ENCODE peak calls at places on chromosome X, in seven cellular contexts. D is neural progenitor cell, E is HCT116, P is fibroblast of lung, Y is endothelial cell of umbilical vein, A is K562, F is MM.1S. K is an unnamed sample. For H3K4me1, the result is how much of the 10 kb centered on the place peaks cover.

GRCh38 chrX:1138476-1138875 is 74.0 kb downstream of the CRLF2 start:
- DNase-seq in D (no peak), A (no peak), F (no peak), E (no peak), P (no peak), Y (no peak), K (no peak)

GRCh38 chrX:28582494-28582893 is 4.8 kb upstream of the IL1RAPL1 start:
- DNase-seq in E (no peak), Y (no peak), A (no peak), D (no peak), P (peak), F (no peak), K (no peak)

GRCh38 chrX:39915081-39915480 is 182.7 kb downstream of the BCOR start:
- DNase-seq in E (no peak), P (no peak), Y (no peak), A (no peak), D (no peak), F (no peak), K (no peak)

GRCh38 chrX:28920141-28920540 is 332.9 kb downstream of the IL1RAPL1 start:
- DNase-seq in P (no peak), F (no peak), A (no peak), E (no peak), Y (no peak), D (no peak), K (no peak)

GRCh38 chrX:131588995-131589394 is 45.1 kb downstream of the OR13H1 start:
- DNase-seq in F (no peak), A (no peak), E (no peak), D (no peak), P (peak), Y (no peak), K (no peak)

GRCh38 chrX:74924449-74925209 is 623 bp downstream of the NEXMIF start:
- DNase-seq in F (peak), P (peak), D (peak), A (no peak), E (no peak), Y (peak), K (peak)

GRCh38 chrX:72713130-72713529 is 976 bp downstream of the PHKA1 start:
- DNase-seq in E (no peak), D (no peak), P (peak), Y (peak), F (no peak), A (no peak), K (no peak)

GRCh38 chrX:19334945-19335626 is 8.6 kb upstream of the PDHA1 start:
- DNase-seq in A (peak), D (peak), Y (peak), F (peak), E (peak), P (peak), K (peak)

GRCh38 chrX:27446423-27446822 is 16.7 kb downstream of the PPP4R3C start:
- DNase-seq in P (peak), F (no peak), A (no peak), D (no peak), Y (no peak), E (no peak), K (no peak)

GRCh38 chrX:920234-920799 is 289.7 kb downstream of the SHOX start:
- DNase-seq in E (no peak), D (no peak), A (no peak), Y (no peak), F (no peak), P (no peak), K (no peak)

GRCh38 chrX:132612990-132613564 is 124.2 kb upstream of the MBNL3 start:
- DNase-seq in F (peak), Y (peak), A (peak), P (peak), E (peak), D (peak), K (peak)

GRCh38 chrX:39613997-39614679 is 483.6 kb downstream of the BCOR start:
- DNase-seq in P (no peak), D (peak), Y (no peak), A (no peak), E (no peak), F (peak), K (no peak)

GRCh38 chrX:10579018-10579752 is 41.2 kb downstream of the MID1 start:
- DNase-seq in D (no peak), E (peak), A (no peak), F (no peak), P (peak), Y (peak), K (no peak)

GRCh38 chrX:23844502-23845138 is 61.6 kb downstream of the SAT1 start:
- DNase-seq in E (no peak), Y (peak), F (no peak), P (peak), A (peak), D (no peak), K (no peak)

GRCh38 chrX:68894513-68895338 is 65.9 kb downstream of the EFNB1 start:
- DNase-seq in F (no peak), A (no peak), E (no peak), D (peak), Y (peak), P (peak), K (peak)

GRCh38 chrX:133414399-133415275 is 652 bp downstream of the GPC4 start:
- DNase-seq in E (no peak), D (peak), F (peak), Y (no peak), A (no peak), P (peak), K (peak)

GRCh38 chrX:123648028-123648810 is 84.6 kb downstream of the THOC2 start:
- DNase-seq in D (peak), Y (peak), P (peak), A (no peak), E (no peak), F (no peak), K (peak)

GRCh38 chrX:143570747-143571146 is 53.5 kb upstream of the SPANXN3 start:
- DNase-seq in Y (no peak), P (no peak), F (no peak), A (no peak), E (no peak), D (no peak), K (no peak)

GRCh38 chrX:31266172-31267076 is 194.6 kb upstream of the FTHL17 start:
- DNase-seq in A (peak), P (no peak), Y (peak), E (no peak), D (peak), F (peak), K (peak)

GRCh38 chrX:115940888-115941332 is 229.6 kb upstream of the AGTR2 start:
- DNase-seq in F (peak), A (no peak), E (no peak), D (peak), Y (peak), P (peak), K (peak)

GRCh38 chrX:70826715-70827114 is 81.8 kb downstream of the TEX11 start:
- DNase-seq in Y (no peak), P (no peak), F (no peak), A (no peak), D (no peak), E (no peak), K (peak)

GRCh38 chrX:107629533-107629909 is 1.2 kb downstream of the PRPS1 start:
- DNase-seq in F (peak), D (peak), P (peak), E (no peak), A (peak), Y (peak), K (peak)

GRCh38 chrX:75038925-75039324 is 113.7 kb upstream of the NEXMIF start:
- DNase-seq in D (peak), P (peak), E (peak), Y (peak), F (no peak), A (no peak), K (peak)

GRCh38 chrX:24426921-24427746 is 38.0 kb upstream of the PDK3 start:
- DNase-seq in F (no peak), Y (peak), D (no peak), E (no peak), A (no peak), P (no peak), K (no peak)

GRCh38 chrX:40262641-40263560 is 165.1 kb upstream of the BCOR start:
- DNase-seq in D (no peak), F (no peak), P (peak), E (peak), Y (peak), A (no peak), K (no peak)

GRCh38 chrX:76279007-76279406 is 106.1 kb downstream of the PBDC1 start:
- DNase-seq in E (peak), A (peak), F (peak), Y (peak), D (peak), P (peak), K (peak)

DNA sequence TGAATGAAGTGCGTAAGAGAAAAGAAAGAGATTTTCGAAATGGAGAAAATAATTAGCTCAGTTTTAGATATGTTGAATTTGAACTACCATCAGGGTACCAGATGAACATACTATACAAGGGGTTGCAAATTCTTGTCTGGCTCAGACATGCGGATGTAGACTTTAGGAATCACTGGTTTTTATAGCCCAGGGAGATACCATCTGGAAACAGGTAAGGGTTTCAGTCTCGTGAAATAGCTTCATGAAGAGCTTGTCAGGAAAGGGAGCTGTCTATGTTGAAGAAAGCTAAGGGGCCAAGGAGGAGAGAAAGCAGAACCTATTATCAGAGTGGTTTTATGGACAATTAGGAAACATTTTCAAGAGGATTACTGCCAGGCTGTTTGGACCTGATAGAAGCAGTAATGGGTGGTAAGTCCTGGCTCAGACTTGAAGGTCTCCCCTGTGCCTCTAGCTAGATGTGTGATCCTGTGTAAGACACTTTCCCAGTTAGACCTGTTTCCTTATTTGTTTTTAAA is 6.7 kb downstream of the RAB9A start:
- DNase-seq in Y (no peak), A (no peak), P (no peak), D (no peak), E (no peak), F (no peak), K (no peak)
- H3K4me1 ChIP-seq in Y (under half), A (under half), P (under half), D (under half), E (under half), F (under half), K (half or more)

DNA sequence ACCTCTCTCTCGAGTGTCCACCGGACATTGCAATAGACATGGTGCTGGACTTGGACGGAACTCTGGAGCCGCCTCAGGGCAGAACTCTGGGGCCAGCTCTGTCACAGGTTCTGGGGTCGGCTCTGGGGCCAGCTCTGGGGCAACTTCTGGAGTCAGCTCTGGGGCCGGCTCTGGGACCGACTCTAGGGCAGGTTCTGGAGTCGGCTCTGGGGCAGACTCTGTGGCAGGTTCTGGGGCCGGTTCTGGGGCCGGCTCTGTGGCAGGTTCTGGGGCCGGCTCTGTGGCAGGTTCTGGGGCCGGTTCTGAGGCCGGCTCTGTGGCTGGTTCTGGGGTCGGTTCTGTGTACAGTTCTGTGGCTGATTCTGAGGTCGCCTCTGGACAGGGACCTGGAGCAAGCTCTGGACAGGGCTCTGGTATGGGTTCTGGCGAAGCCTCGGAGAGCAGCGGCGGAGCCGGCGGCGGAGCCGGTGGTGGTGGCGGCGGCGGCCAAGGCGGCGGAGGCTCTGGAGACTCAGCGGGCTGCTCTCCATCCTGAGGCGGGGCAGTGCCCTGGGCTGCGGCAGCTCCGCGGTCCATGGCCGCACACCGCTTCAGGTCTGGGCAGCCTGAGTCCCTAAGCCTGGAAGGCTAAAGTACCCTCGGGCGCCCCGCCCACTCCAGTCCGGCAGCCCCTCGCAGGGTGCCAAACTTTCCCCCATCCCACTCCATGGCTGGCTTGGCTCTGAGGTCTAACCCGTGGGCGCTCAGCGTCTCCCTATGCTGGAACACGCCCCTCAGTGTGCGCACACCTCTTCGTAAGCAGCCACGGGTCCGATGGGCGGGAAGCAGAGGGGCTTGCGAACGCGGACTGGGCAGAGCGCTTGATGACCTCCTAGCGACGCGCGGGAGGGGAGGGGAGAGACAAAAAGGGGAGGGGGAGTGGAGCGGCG is at the start of gene DGKK:
- DNase-seq in A (no peak), F (no peak), P (no peak), D (peak), Y (no peak), E (no peak), K (peak)
- TF ChIP-seq EZH2 in A (no peak), F (no peak), P (no peak), D (peak), Y (peak), E (no peak), K (peak)

DNA sequence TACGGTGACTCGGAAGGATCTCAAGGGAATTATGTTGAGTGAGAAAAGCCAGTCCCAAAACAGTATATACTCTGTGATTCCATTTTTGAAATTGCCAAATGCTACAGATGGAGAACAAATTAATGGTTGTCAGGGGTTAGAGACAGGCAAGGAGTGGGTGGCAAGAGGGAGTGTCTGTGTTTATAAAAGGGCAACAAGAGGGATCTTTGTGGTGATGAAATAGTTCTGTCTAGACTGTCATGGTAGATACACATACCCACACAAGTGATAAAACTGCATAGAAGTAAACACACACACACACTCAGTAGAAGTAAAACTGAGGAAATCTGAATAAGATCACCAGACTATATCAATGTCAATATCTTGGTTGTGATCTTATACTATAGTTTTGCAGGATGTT is 92.7 kb downstream of the CD99L2 start:
- DNase-seq in D (no peak), F (no peak), E (no peak), A (no peak), P (no peak), Y (no peak), K (no peak)
- TF ChIP-seq CTCF in D (no peak), F (no peak), E (no peak), A (no peak), P (no peak), Y (no peak), K (no peak)

DNA sequence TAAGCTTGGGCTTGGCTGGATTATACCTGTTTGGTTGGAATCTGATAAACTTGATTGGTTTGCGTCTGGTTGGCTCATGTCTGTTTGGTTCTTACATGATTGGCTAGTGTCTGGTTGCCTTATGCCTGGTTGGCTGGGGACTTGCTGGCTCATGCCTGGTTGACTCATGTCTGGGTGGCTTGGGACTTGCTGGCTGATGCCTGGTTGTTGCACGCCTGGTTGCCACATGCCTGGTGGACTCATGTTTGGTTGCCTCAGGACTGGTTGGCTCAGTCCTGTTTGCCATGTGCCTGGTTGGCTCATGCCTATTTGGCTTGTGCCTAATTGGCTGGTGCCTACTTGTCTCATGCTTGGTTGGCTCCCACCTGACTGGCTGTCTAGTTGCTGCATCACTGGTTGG is 104.5 kb downstream of the APOOL start:
- DNase-seq in D (no peak), E (no peak), Y (no peak), F (no peak), P (no peak), A (no peak), K (no peak)
- H3K4me1 ChIP-seq in D (under half), E (under half), Y (under half), F (under half), P (under half), A (under half), K (under half)

GRCh38 chrX:153649915-153650782 is 3.1 kb downstream of the DUSP9 start:
- DNase-seq in E (no peak), D (no peak), Y (no peak), F (no peak), A (no peak), P (no peak), K (no peak)

GRCh38 chrX:153649178-153649914 is 2.3 kb downstream of the DUSP9 start:
- DNase-seq in A (peak), E (no peak), Y (no peak), D (peak), F (peak), P (no peak), K (peak)

GRCh38 chrX:153646620-153647373 is at the start of gene DUSP9:
- DNase-seq in F (no peak), D (peak), A (peak), E (no peak), Y (peak), P (no peak), K (peak)

GRCh38 chrX:153647461-153648357 is 706 bp downstream of the DUSP9 start:
- DNase-seq in Y (no peak), F (no peak), P (no peak), D (peak), A (peak), E (no peak), K (no peak)

GRCh38 chrX:153648358-153649177 is 1.6 kb downstream of the DUSP9 start:
- DNase-seq in F (no peak), A (no peak), Y (no peak), D (no peak), E (no peak), P (no peak), K (no peak)
- TF ChIP-seq EZH2 in F (no peak), A (no peak), Y (peak), D (no peak), E (no peak), P (peak), K (no peak)

GRCh38 chrX:20500171-20500865 is 233.6 kb upstream of the RPS6KA3 start:
- DNase-seq in A (no peak), Y (no peak), E (no peak), F (peak), D (no peak), P (no peak), K (no peak)

GRCh38 chrX:20499763-20500162 is 233.1 kb upstream of the RPS6KA3 start:
- DNase-seq in E (no peak), D (no peak), Y (no peak), F (no peak), P (no peak), A (no peak), K (no peak)

GRCh38 chrX:20500949-20501348 is 234.2 kb upstream of the RPS6KA3 start:
- DNase-seq in F (no peak), D (no peak), Y (no peak), A (no peak), P (no peak), E (no peak), K (no peak)

GRCh38 chrX:20498851-20499635 is 232.3 kb upstream of the RPS6KA3 start:
- DNase-seq in F (no peak), E (no peak), D (no peak), P (peak), A (no peak), Y (no peak), K (no peak)
- TF ChIP-seq CTCF in F (no peak), E (no peak), D (no peak), P (no peak), A (no peak), Y (no peak), K (no peak)